ENCODE peak calls at places on chromosome 14, in ten cellular contexts. T, P, S, J, L, Q, X, G, M and O are unnamed samples.

GRCh38 chr14:31965735-31966598 is 111.1 kb upstream of the ARHGAP5 start:
- DNase-seq in T (no peak), P (peak), S (no peak), J (no peak), L (no peak), Q (no peak), X (peak), G (no peak), M (no peak), O (no peak)

GRCh38 chr14:62126885-62127478 is 364.8 kb downstream of the SNAPC1 start:
- DNase-seq in T (no peak), P (peak), S (peak), J (peak), L (peak), Q (peak), X (peak), G (peak), M (peak), O (no peak)

GRCh38 chr14:24270537-24271133 is 762 bp downstream of the RABGGTA start:
- DNase-seq in T (no peak), P (no peak), S (no peak), J (no peak), L (no peak), Q (no peak), X (no peak), G (no peak), M (no peak), O (no peak)

GRCh38 chr14:32259368-32260013 is 56.4 kb upstream of the RNU6-8 start:
- DNase-seq in T (no peak), P (peak), S (peak), J (peak), L (peak), Q (peak), X (no peak), G (peak), M (no peak), O (no peak)

GRCh38 chr14:93029417-93029816 is 86.3 kb downstream of the ITPK1 start:
- DNase-seq in T (no peak), P (no peak), S (no peak), J (no peak), L (no peak), Q (no peak), X (no peak), G (no peak), M (no peak), O (no peak)

GRCh38 chr14:62002636-62003035 is 240.4 kb downstream of the SNAPC1 start:
- DNase-seq in T (no peak), P (peak), S (no peak), J (no peak), L (no peak), Q (no peak), X (no peak), G (no peak), M (no peak), O (no peak)

GRCh38 chr14:75044322-75044721 is 6.9 kb downstream of the MLH3 start:
- DNase-seq in T (no peak), P (peak), S (no peak), J (no peak), L (no peak), Q (no peak), X (no peak), G (peak), M (no peak), O (no peak)

GRCh38 chr14:87043667-87044200 is 949.2 kb downstream of the GALC start:
- DNase-seq in T (no peak), P (no peak), S (no peak), J (no peak), L (no peak), Q (no peak), X (no peak), G (no peak), M (no peak), O (no peak)

GRCh38 chr14:23478109-23478698 is 8.7 kb downstream of the NGDN start:
- DNase-seq in T (peak), P (peak), S (peak), J (peak), L (peak), Q (peak), X (peak), G (peak), M (peak), O (peak)

GRCh38 chr14:69850086-69850735 is 29.0 kb upstream of the SMOC1 start:
- DNase-seq in T (no peak), P (no peak), S (no peak), J (no peak), L (no peak), Q (no peak), X (no peak), G (no peak), M (no peak), O (no peak)

GRCh38 chr14:87430810-87431209 is 562.2 kb downstream of the GALC start:
- DNase-seq in T (no peak), P (peak), S (no peak), J (no peak), L (no peak), Q (no peak), X (peak), G (peak), M (no peak), O (no peak)